ENCODE peak calls at places on chromosome 21, in eight cellular contexts. B is A549; O is uterus; J is psoas muscle; T is MM.1S; G is effector memory CD4-positive, alpha-beta T cell; Q is body of pancreas; A is IMR-90. C is an unnamed sample. For H3K4me1, the result is how much of the 10 kb centered on the place peaks cover.

GRCh38 chr21:16438761-16439160 is 709.0 kb downstream of the USP25 start:
- DNase-seq in O (no peak), A (no peak), T (no peak), G (no peak), J (no peak), Q (no peak), B (no peak), C (no peak)

GRCh38 chr21:32312976-32313375 is 14.3 kb downstream of the MRAP start:
- DNase-seq in G (no peak), Q (no peak), J (no peak), T (no peak), B (no peak), O (no peak), A (no peak), C (no peak)

GRCh38 chr21:19011448-19011847 is 607.9 kb upstream of the TMPRSS15 start:
- DNase-seq in J (no peak), G (no peak), Q (no peak), B (no peak), T (no peak), O (no peak), A (no peak), C (no peak)

GRCh38 chr21:16033193-16033592 is 303.4 kb downstream of the USP25 start:
- DNase-seq in A (no peak), B (no peak), G (no peak), T (no peak), Q (no peak), J (no peak), O (no peak), C (no peak)

GRCh38 chr21:29987762-29988161 is 48.0 kb upstream of the GRIK1 start:
- DNase-seq in B (no peak), Q (no peak), G (no peak), J (no peak), T (no peak), A (no peak), O (no peak), C (no peak)

GRCh38 chr21:46560568-46561447 is 44.1 kb downstream of the S100B start:
- DNase-seq in T (no peak), G (no peak), A (no peak), B (no peak), Q (no peak), J (no peak), O (no peak), C (no peak)

GRCh38 chr21:42000908-42001307 is 9.3 kb downstream of the ZBTB21 start:
- DNase-seq in G (no peak), A (no peak), J (no peak), B (no peak), T (no peak), O (no peak), Q (no peak), C (no peak)

GRCh38 chr21:19065164-19065563 is 661.6 kb upstream of the TMPRSS15 start:
- DNase-seq in A (no peak), T (no peak), Q (no peak), B (no peak), J (no peak), O (no peak), G (no peak), C (no peak)

GRCh38 chr21:28856588-28857250 is 136.0 kb downstream of the LTN1 start:
- DNase-seq in J (no peak), B (no peak), A (no peak), T (no peak), Q (no peak), G (no peak), O (no peak), C (no peak)

GRCh38 chr21:30408782-30409494 is 13.1 kb downstream of the KRTAP13-1 start:
- DNase-seq in J (no peak), O (no peak), Q (peak), B (peak), G (no peak), T (peak), A (no peak), C (peak)

GRCh38 chr21:16116798-16117197 is 387.0 kb downstream of the USP25 start:
- DNase-seq in B (peak), A (peak), J (no peak), G (no peak), Q (no peak), O (no peak), T (no peak), C (no peak)

GRCh38 chr21:32314806-32315205 is 16.2 kb downstream of the MRAP start:
- DNase-seq in G (no peak), T (no peak), O (no peak), A (no peak), J (no peak), Q (no peak), B (no peak), C (no peak)

GRCh38 chr21:42158846-42159245 is 60.1 kb upstream of the ABCG1 start:
- DNase-seq in B (no peak), O (no peak), G (no peak), A (no peak), Q (no peak), J (no peak), T (no peak), C (peak)

GRCh38 chr21:24781146-24781545 is 826.1 kb downstream of the MRPL39 start:
- DNase-seq in A (no peak), O (no peak), J (no peak), Q (no peak), G (no peak), T (no peak), B (no peak), C (no peak)

GRCh38 chr21:29365636-29366305 is 67.0 kb downstream of the BACH1 start:
- DNase-seq in O (no peak), Q (no peak), T (no peak), G (no peak), J (no peak), B (no peak), A (no peak), C (no peak)

GRCh38 chr21:46667735-46668380 is 32.4 kb downstream of the PRMT2 start:
- DNase-seq in J (peak), O (no peak), G (no peak), B (peak), A (peak), T (no peak), Q (no peak), C (peak)

GRCh38 chr21:32425628-32426027 is 13.1 kb downstream of the EVA1C start:
- DNase-seq in J (no peak), B (no peak), O (no peak), T (no peak), Q (no peak), A (no peak), G (no peak), C (no peak)

GRCh38 chr21:31872072-31872451 is 758 bp upstream of the HUNK start:
- DNase-seq in G (no peak), B (no peak), J (no peak), T (no peak), O (no peak), A (no peak), Q (no peak), C (no peak)

GRCh38 chr21:15841856-15842564 is 112.2 kb downstream of the USP25 start:
- DNase-seq in J (no peak), T (no peak), B (no peak), A (peak), O (no peak), Q (no peak), G (no peak), C (no peak)

GRCh38 chr21:29650561-29651022 is 289.2 kb downstream of the GRIK1 start:
- DNase-seq in G (no peak), O (no peak), Q (no peak), A (no peak), J (no peak), B (no peak), T (no peak), C (no peak)

GRCh38 chr21:21246007-21246406 is 247.8 kb downstream of the NCAM2 start:
- DNase-seq in T (no peak), J (no peak), A (no peak), O (no peak), B (no peak), G (no peak), Q (no peak), C (no peak)

GRCh38 chr21:32455548-32455947 is 43.0 kb downstream of the EVA1C start:
- DNase-seq in B (no peak), Q (no peak), A (no peak), O (no peak), G (no peak), J (no peak), T (no peak), C (no peak)

GRCh38 chr21:27300770-27301169 is 333.9 kb upstream of the ADAMTS5 start:
- DNase-seq in J (no peak), T (no peak), B (no peak), O (no peak), G (no peak), A (peak), Q (no peak), C (no peak)

GRCh38 chr21:29075706-29076447 is 2.4 kb upstream of the CCT8 start:
- DNase-seq in B (no peak), A (peak), O (no peak), Q (no peak), G (no peak), J (no peak), T (no peak), C (no peak)

GRCh38 chr21:37198989-37199924 is 67.9 kb downstream of the VPS26C start:
- DNase-seq in T (no peak), G (no peak), A (peak), O (no peak), Q (no peak), B (no peak), J (no peak), C (no peak)

GRCh38 chr21:41564871-41565281 is 56.9 kb upstream of the TMPRSS2 start:
- DNase-seq in T (peak), B (peak), A (no peak), G (no peak), Q (peak), J (no peak), O (no peak), C (peak)

GRCh38 chr21:32096411-32096810 is 182.4 kb downstream of the MIS18A start:
- DNase-seq in O (no peak), A (no peak), T (peak), Q (no peak), G (no peak), B (peak), J (no peak), C (no peak)

GRCh38 chr21:17901458-17902092 is 82.4 kb upstream of the C21orf91 start:
- DNase-seq in T (no peak), O (no peak), G (no peak), A (peak), J (no peak), Q (no peak), B (no peak), C (no peak)

GRCh38 chr21:31195334-31196015 is 148.6 kb downstream of the TIAM1 start:
- DNase-seq in J (no peak), B (no peak), T (no peak), A (no peak), Q (no peak), O (no peak), G (no peak), C (no peak)

GRCh38 chr21:25171438-25171837 is 435.8 kb downstream of the MRPL39 start:
- DNase-seq in J (no peak), T (no peak), O (no peak), G (no peak), Q (no peak), A (peak), B (no peak), C (no peak)

GRCh38 chr21:26041441-26042180 is 129.0 kb downstream of the APP start:
- DNase-seq in Q (no peak), O (no peak), J (no peak), T (no peak), G (no peak), B (no peak), A (peak), C (no peak)

GRCh38 chr21:31161157-31161556 is 122.9 kb upstream of the KRTAP19-8 start:
- DNase-seq in A (peak), O (no peak), Q (no peak), J (no peak), B (no peak), G (no peak), T (no peak), C (no peak)

GRCh38 chr21:31258073-31258472 is 86.0 kb downstream of the TIAM1 start:
- DNase-seq in J (no peak), Q (no peak), A (no peak), T (no peak), B (no peak), O (no peak), G (no peak), C (no peak)

GRCh38 chr21:46559291-46559983 is 45.4 kb downstream of the S100B start:
- DNase-seq in J (no peak), A (no peak), B (no peak), G (peak), T (no peak), O (no peak), Q (no peak), C (no peak)

GRCh38 chr21:14826630-14827029 is 238.2 kb downstream of the NRIP1 start:
- DNase-seq in Q (no peak), O (no peak), A (no peak), G (no peak), B (no peak), T (no peak), J (no peak), C (no peak)

GRCh38 chr21:31326478-31327247 is 17.4 kb downstream of the TIAM1 start:
- DNase-seq in B (no peak), G (no peak), Q (no peak), T (peak), O (no peak), J (no peak), A (no peak), C (no peak)

GRCh38 chr21:16302851-16303282 is 573.1 kb downstream of the USP25 start:
- DNase-seq in T (no peak), J (peak), B (peak), O (peak), G (no peak), Q (peak), A (peak), C (no peak)

DNA sequence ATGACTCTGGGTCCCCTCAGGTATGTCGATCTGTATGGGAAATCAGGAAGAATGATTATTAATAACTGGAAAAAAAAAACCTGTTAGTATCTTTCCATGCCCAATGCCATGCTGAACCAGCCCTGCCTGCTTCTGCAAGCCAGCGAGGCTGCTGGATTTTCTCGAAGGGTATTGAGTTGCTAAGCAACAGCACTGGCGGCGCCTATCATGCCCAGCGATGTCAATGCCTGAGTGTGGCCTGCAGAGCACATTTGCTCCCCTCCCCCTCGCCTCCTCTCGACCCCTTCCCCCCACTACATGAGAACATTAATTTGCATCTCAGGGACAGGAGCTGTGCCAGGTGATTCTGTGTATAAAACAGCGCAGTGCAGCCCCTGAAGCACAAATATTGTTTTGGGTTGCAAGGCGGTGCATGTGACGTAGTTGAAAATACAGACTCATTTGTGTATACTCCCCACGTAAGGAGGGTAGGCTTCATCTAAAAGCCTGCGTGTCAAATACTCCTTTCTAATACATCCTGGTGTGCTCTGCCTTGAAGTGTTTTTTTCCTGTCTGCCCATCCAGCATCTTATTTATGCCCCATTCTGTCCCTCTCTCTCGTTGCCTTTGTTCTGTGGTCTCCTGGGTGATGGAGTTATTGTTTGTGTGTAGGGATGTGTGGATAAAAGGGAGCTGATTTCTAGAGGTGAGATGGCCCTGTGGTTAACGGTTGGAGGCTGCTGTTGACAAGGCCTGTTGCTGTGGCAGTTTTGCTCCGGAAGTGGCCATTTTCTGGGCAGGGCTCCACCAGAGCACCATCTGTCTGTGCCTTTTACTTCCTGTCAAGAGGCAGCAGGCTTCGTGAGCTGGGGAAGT is 32.7 kb upstream of the ATP5PO start:
- DNase-seq in B (peak), T (peak), O (peak), A (peak), J (peak), G (peak), Q (peak), C (no peak)
- H3K4me1 ChIP-seq in B (under half), T (under half), O (under half), A (under half), J (under half), G (under half), Q (under half), C (under half)

GRCh38 chr21:45468971-45469272 is 64.0 kb downstream of the COL18A1 start:
- DNase-seq in G (no peak), T (no peak), Q (no peak), A (no peak), J (peak), B (no peak), O (no peak), C (no peak)

GRCh38 chr21:45469273-45470086 is 64.5 kb downstream of the COL18A1 start:
- DNase-seq in B (no peak), Q (peak), T (no peak), A (no peak), G (no peak), O (no peak), J (peak), C (no peak)

GRCh38 chr21:45467221-45467779 is 62.3 kb downstream of the COL18A1 start:
- DNase-seq in J (peak), T (no peak), Q (no peak), A (no peak), O (no peak), G (no peak), B (no peak), C (no peak)

GRCh38 chr21:45466330-45467220 is 61.6 kb downstream of the COL18A1 start:
- DNase-seq in A (no peak), J (peak), G (no peak), B (no peak), O (no peak), T (no peak), Q (no peak), C (peak)

DNA sequence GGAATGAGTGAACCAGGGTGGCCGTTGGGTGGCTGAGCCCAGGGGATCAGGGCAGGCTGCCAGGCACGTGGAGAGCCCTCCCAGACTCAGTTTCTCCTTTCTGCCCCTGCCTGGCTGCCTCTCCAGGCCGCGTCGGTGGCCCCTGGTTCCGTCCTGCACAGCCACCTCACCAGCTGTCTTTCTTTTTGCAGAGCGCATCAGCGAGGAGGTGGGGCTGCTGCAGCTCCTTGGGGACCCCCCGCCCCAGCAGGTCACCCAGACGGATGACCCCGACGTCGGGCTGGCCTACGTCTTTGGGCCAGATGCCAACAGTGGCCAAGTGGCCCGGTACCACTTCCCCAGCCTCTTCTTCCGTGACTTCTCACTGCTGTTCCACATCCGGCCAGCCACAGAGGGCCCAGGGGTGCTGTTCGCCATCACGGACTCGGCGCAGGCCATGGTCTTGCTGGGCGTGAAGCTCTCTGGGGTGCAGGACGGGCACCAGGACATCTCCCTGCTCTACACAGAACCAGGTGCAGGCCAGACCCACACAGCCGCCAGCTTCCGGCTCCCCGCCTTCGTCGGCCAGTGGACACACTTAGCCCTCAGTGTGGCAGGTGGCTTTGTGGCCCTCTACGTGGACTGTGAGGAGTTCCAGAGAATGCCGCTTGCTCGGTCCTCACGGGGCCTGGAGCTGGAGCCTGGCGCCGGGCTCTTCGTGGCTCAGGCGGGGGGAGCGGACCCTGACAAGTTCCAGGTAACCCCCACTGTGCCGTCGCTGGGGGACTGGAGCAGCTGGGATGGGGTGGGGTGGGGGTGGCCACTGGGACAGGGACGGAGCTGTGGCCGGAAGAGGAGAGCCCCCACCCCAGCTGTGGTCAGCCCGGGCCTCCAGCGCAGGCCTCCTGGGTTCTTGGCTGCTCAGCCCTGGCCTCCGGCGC is 63.3 kb downstream of the COL18A1 start:
- DNase-seq in O (no peak), Q (no peak), G (no peak), T (no peak), J (peak), B (no peak), A (no peak), C (peak)
- H3K4me1 ChIP-seq in O (under half), Q (under half), G (under half), T (under half), J (under half), B (half or more), A (under half), C (under half)

GRCh38 chr21:43343095-43343991 is 83.6 kb downstream of the SIK1 start:
- DNase-seq in J (no peak), O (no peak), Q (peak), T (no peak), A (no peak), G (no peak), B (peak), C (peak)

GRCh38 chr21:43345746-43346409 is 81.1 kb downstream of the SIK1 start:
- DNase-seq in T (no peak), A (peak), J (no peak), Q (no peak), G (no peak), O (no peak), B (peak), C (peak)

GRCh38 chr21:43343992-43344886 is 82.7 kb downstream of the SIK1 start:
- DNase-seq in B (peak), A (no peak), J (peak), Q (peak), O (no peak), T (no peak), G (no peak), C (peak)

GRCh38 chr21:43346551-43346950 is 80.4 kb downstream of the SIK1 start:
- DNase-seq in O (no peak), J (no peak), G (no peak), T (no peak), Q (no peak), B (no peak), A (no peak), C (peak)

DNA sequence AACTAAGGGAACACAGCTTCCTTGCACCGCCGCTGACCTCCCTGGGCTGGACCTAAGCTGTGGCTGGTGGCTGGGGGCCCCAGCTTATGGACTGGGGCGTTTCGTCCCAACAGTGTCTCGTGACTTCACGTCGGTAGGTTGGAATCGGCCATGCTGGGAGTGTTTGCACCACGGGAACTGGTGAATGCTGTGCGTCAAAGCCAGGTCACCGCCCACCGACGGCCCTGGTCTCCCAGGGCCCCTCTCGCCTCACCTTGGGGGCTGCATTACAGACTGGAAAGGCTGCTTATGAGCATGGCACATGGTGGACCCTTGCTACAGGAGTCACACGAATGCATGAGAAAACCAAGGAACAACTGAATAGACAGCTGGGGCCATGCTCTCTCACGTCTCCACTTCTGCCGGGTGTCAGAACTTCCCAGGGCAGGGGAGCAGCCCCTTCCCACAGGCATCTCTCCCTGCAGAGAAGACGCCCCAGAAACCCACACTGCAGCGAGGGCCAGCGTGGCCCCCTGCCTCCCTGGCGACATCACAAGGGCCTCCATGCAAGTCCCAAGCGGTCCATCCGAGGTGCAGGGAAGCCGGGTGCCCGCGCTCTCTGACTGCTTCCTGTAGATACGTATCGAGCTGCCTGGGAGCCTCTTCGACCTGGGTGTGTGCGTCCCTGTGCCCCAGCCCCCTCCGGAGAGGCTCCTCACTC is 81.7 kb downstream of the SIK1 start:
- DNase-seq in T (no peak), A (no peak), G (no peak), O (no peak), J (no peak), B (no peak), Q (no peak), C (no peak)
- H3K4me1 ChIP-seq in T (under half), A (under half), G (under half), O (under half), J (under half), B (half or more), Q (under half), C (half or more)

GRCh38 chr21:38984982-38985422 is 179.3 kb downstream of the ETS2 start:
- DNase-seq in G (no peak), Q (no peak), B (no peak), J (no peak), A (peak), T (no peak), O (no peak), C (no peak)
- H3K4me1 ChIP-seq in G (under half), Q (under half), B (under half), J (half or more), A (under half), T (under half), O (under half), C (under half)

GRCh38 chr21:44298301-44298700 is 1.6 kb upstream of the PFKL start:
- DNase-seq in J (no peak), G (no peak), O (no peak), A (peak), Q (no peak), T (peak), B (no peak), C (no peak)
- H3K4me1 ChIP-seq in J (under half), G (half or more), O (under half), A (under half), Q (under half), T (under half), B (under half), C (under half)

C was measured in upper lobe of left lung.